ENCODE peak calls at places on chromosome 2, in four cellular contexts. One of them, this sample, is unnamed.

GRCh38 chr2:111944536-111945210 is 46.3 kb downstream of the MERTK start:
- DNase-seq in AG09319: no peak
- DNase-seq in GM04504: no peak
- DNase-seq in AG10803: no peak
- DNase-seq in this sample: no peak

GRCh38 chr2:238906936-238907716 is 59.2 kb downstream of the TWIST2 start:
- DNase-seq in AG10803: peak; percentile 69
- DNase-seq in AG09319: no peak
- DNase-seq in GM04504: no peak
- DNase-seq in this sample: no peak

GRCh38 chr2:200665626-200666453 is 80.0 kb downstream of the AOX1 start:
- DNase-seq in GM04504: no peak
- DNase-seq in AG10803: no peak
- DNase-seq in AG09319: no peak
- DNase-seq in this sample: no peak

GRCh38 chr2:150127995-150128394 is 359.5 kb downstream of the RND3 start:
- DNase-seq in GM04504: no peak
- DNase-seq in AG10803: peak; percentile 50
- DNase-seq in AG09319: no peak
- DNase-seq in this sample: no peak

GRCh38 chr2:159788218-159788617 is 9.8 kb downstream of the CD302 start:
- DNase-seq in AG09319: no peak
- DNase-seq in AG10803: no peak
- DNase-seq in GM04504: no peak
- DNase-seq in this sample: no peak

GRCh38 chr2:55490554-55490953 is 29.0 kb upstream of the CFAP36 start:
- DNase-seq in AG09319: no peak
- DNase-seq in GM04504: peak; percentile 28
- DNase-seq in AG10803: peak; percentile 49
- DNase-seq in this sample: no peak

GRCh38 chr2:74544634-74545033 is 9.1 kb downstream of the LOXL3 start:
- DNase-seq in AG10803: no peak
- DNase-seq in AG09319: no peak
- DNase-seq in GM04504: no peak
- DNase-seq in this sample: no peak

GRCh38 chr2:111618577-111618930 is 265.4 kb downstream of the ANAPC1 start:
- DNase-seq in AG10803: peak; percentile 57
- DNase-seq in GM04504: no peak
- DNase-seq in AG09319: no peak
- DNase-seq in this sample: no peak

GRCh38 chr2:69070987-69071386 is 58.0 kb downstream of the ANTXR1 start:
- DNase-seq in AG09319: no peak
- DNase-seq in AG10803: no peak
- DNase-seq in GM04504: no peak
- DNase-seq in this sample: no peak

GRCh38 chr2:16015903-16016265 is 75.5 kb downstream of the MYCN start:
- DNase-seq in AG10803: no peak
- DNase-seq in AG09319: no peak
- DNase-seq in GM04504: no peak
- DNase-seq in this sample: no peak

This sample was measured in effector CD4-positive, alpha-beta T cell.